ENCODE peak calls at places on chromosome 5, in five cellular contexts. T is HEK293T, X is GM12878, O is H1, F is HepG2. G is an unnamed sample.

GRCh38 chr5:150168864-150169263 is 2.3 kb downstream of the CDX1 start:
- DNase-seq in O (no peak), F (no peak), T (no peak), X (no peak), G (no peak)

GRCh38 chr5:159435855-159436254 is 105.6 kb upstream of the IL12B start:
- DNase-seq in O (no peak), X (no peak), F (no peak), T (no peak), G (no peak)

GRCh38 chr5:61279725-61280124 is 52.3 kb upstream of the ZSWIM6 start:
- DNase-seq in F (no peak), X (no peak), O (no peak), T (no peak), G (no peak)

GRCh38 chr5:39547548-39548154 is 122.9 kb upstream of the DAB2 start:
- DNase-seq in X (no peak), O (no peak), T (peak), F (peak), G (peak)

GRCh38 chr5:72248352-72249032 is 71.5 kb downstream of the MRPS27 start:
- DNase-seq in F (no peak), T (peak), X (no peak), O (no peak), G (no peak)

GRCh38 chr5:141513021-141513626 is 24.2 kb downstream of the PCDHGC5 start:
- DNase-seq in F (no peak), T (no peak), O (peak), X (no peak), G (no peak)

GRCh38 chr5:58887721-58888409 is 305.0 kb downstream of the RAB3C start:
- DNase-seq in X (no peak), T (no peak), F (no peak), O (no peak), G (no peak)

GRCh38 chr5:13328316-13328715 is 616.2 kb downstream of the DNAH5 start:
- DNase-seq in F (no peak), O (no peak), T (no peak), X (no peak), G (no peak)

GRCh38 chr5:68178579-68178978 is 37.0 kb upstream of the PIK3R1 start:
- DNase-seq in T (no peak), F (no peak), X (no peak), O (no peak), G (no peak)

GRCh38 chr5:143758750-143759149 is 53.2 kb upstream of the HMHB1 start:
- DNase-seq in F (no peak), X (peak), T (no peak), O (no peak), G (no peak)

GRCh38 chr5:134638760-134639201 is 6.2 kb upstream of the SAR1B start:
- DNase-seq in F (peak), X (no peak), T (no peak), O (no peak), G (no peak)

GRCh38 chr5:16418471-16418922 is 47.1 kb downstream of the ZNF622 start:
- DNase-seq in O (no peak), T (peak), F (no peak), X (no peak), G (no peak)

GRCh38 chr5:134149571-134150303 is 27.0 kb downstream of the SKP1 start:
- DNase-seq in T (no peak), O (no peak), X (no peak), F (peak), G (no peak)

GRCh38 chr5:137888875-137889759 is at the start of gene PKD2L2:
- DNase-seq in F (no peak), O (peak), X (peak), T (peak), G (peak)

GRCh38 chr5:154312571-154312970 is 122.0 kb downstream of the GALNT10 start:
- DNase-seq in T (no peak), X (no peak), F (no peak), O (no peak), G (no peak)

GRCh38 chr5:83471405-83472212 is at the start of gene VCAN:
- DNase-seq in F (no peak), X (no peak), T (peak), O (no peak), G (no peak)

GRCh38 chr5:101897914-101898313 is 398.2 kb downstream of the SLCO4C1 start:
- DNase-seq in O (peak), T (no peak), X (peak), F (no peak), G (no peak)

GRCh38 chr5:172365948-172366608 is 82.5 kb upstream of the UBTD2 start:
- DNase-seq in T (no peak), O (no peak), F (no peak), X (no peak), G (no peak)

GRCh38 chr5:172362755-172363154 is 79.2 kb upstream of the UBTD2 start:
- DNase-seq in X (no peak), T (no peak), O (no peak), F (no peak), G (no peak)

GRCh38 chr5:172361566-172362238 is 78.1 kb upstream of the UBTD2 start:
- DNase-seq in T (no peak), F (no peak), X (peak), O (no peak), G (no peak)

GRCh38 chr5:172370237-172370640 is 84.1 kb downstream of the SH3PXD2B start:
- DNase-seq in F (no peak), T (no peak), X (no peak), O (no peak), G (no peak)

GRCh38 chr5:172364773-172365172 is 81.2 kb upstream of the UBTD2 start:
- DNase-seq in T (no peak), O (no peak), F (no peak), X (no peak), G (no peak)
- TF ChIP-seq SUZ12 in T (no peak), O (no peak), F (no peak), X (no peak), G (no peak)

DNA sequence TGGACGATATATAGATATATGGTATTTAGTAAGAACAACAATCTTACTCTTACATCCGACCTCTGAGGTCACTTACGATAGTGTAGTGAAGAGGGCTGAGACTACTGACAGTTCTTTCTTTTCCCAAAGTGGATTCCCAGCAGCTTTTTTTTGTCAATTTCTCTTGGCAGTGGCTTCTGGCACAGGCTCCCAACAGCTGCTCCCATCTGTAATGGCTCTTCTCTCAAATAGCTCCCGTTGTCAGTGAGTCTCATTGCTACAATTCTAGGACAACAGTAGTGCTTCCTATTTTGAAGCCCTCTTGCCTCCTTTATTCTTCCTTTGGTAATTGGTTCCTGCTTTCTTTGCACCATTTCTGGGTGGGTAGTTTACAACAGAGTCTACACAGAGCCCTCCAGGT is 68.4 kb downstream of the SLC25A46 start:
- DNase-seq in O (no peak), X (no peak), T (no peak), F (no peak), G (no peak)
- TF ChIP-seq SUZ12 in O (no peak), X (no peak), T (no peak), F (no peak), G (no peak)

DNA sequence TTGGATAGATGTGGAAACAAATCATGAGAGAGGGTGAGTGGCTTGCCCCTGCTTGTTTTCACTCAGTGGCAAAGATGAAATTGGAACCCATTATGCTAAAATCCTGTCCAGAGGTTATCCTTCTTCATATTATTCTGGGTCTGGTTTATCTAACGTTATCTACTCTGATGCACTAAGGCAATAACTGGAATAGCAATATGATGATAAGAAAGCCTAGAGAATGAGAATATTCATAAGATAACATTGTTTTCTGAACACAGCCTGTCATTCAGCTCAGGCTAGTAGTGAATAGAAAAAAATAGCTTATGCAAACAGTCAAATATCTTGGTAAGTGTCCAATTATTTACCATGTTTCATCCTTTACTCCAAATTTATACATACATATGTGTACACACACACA is 132.0 kb upstream of the C6 start:
- DNase-seq in X (no peak), F (no peak), O (no peak), T (no peak), G (no peak)
- TF ChIP-seq SUZ12 in X (no peak), F (no peak), O (no peak), T (no peak), G (no peak)

GRCh38 chr5:57298985-57299491 is 125.2 kb downstream of the GPBP1 start:
- DNase-seq in X (peak), T (peak), O (no peak), F (peak), G (peak)
- TF ChIP-seq SUZ12 in X (no peak), T (no peak), O (no peak), F (no peak), G (no peak)

DNA sequence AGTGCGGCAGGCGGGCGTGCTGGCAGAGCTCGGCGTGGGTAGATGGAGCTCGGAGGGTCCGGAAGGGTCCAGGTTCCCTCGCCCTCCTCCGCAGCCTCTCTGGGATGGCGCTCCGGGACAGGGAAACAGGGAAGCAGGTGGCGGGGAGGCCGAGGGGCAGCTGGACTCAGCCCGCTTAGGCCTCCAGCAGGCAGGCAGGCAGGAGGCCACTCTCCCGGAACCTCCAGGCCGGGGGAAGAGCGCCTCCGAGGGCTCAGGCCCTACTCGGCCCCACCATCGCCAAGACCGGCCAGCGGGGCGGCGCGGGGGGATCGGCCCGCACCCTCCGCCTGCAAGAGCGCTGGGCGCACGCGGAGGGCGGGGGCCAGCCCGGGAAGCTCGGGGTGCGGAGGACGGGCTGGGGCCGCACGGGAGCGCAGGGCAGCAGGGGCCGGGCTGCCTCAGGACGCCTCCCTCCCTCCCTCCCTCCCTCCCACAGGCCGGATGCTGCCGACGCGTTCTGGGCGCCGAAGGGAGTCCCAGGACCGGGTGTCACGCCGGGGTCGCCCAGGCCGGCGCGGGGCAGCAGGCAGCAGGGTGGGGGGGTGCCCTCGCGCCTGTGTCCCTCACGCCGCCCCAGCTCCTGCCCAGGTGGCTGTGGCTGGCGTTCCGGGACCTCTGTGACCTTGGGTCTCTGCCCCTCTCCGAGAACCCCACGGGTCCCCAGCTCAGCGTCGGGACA is 977 bp downstream of the MGAT4B start:
- DNase-seq in F (no peak), X (no peak), T (peak), O (no peak), G (no peak)
- TF ChIP-seq SUZ12 in F (no peak), X (no peak), T (no peak), O (no peak), G (no peak)

GRCh38 chr5:50665091-50665490 is 1.3 kb upstream of the PARP8 start:
- DNase-seq in X (no peak), O (no peak), F (no peak), T (no peak), G (no peak)

GRCh38 chr5:50663636-50664035 is 2.8 kb upstream of the PARP8 start:
- DNase-seq in O (no peak), X (no peak), T (no peak), F (no peak), G (no peak)

GRCh38 chr5:50666261-50667078 is at the start of gene PARP8:
- DNase-seq in T (peak), F (no peak), X (no peak), O (peak), G (peak)

GRCh38 chr5:50667653-50668403 is 1.4 kb downstream of the PARP8 start:
- DNase-seq in O (no peak), X (peak), T (peak), F (no peak), G (peak)

DNA sequence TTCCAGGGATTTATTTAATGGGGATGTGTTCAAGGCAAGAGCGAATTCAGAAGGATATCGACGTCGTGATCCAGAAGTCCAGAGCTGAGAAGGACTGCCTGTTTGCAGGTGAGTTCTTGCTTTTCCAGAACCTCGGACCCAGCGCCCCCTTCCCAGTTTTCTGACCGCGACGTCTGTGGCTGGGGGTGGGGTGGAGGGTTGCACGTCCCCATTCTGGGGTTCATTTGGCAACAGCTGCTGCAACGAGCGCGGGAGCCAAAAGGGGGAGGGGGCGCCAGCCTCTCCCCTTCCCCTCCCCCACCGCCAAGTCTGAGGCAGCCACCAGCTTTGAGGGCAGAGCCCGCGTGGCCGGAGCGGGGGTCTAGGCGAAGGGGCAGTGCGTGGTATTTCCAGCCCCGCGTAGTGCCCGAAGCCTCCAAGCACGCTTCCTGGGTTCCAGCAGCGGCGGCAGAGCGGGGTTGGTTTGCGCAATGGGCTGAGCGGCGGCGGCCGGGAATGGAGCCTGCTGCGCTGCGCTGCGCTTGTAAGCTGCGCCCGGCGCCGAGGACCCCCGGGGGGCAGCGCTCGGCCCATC is 729 bp downstream of the PARP8 start:
- DNase-seq in X (no peak), T (peak), F (no peak), O (peak), G (peak)
- TF ChIP-seq SUZ12 in X (no peak), T (no peak), F (no peak), O (no peak), G (no peak)